ENCODE peak calls at places on chromosomes 3 and 15, in eight cellular contexts. P is IMR-90, K is suprapubic skin, X is stomach, V is Peyer's patch, B is A549, D is ovary, A is transverse colon. T is an unnamed sample.

GRCh38 chr3:38354588-38355344 is 8.2 kb downstream of the XYLB start:
- DNase-seq in P (peak), D (no peak), B (no peak), V (no peak), X (peak), A (peak), K (peak), T (no peak)

GRCh38 chr3:124620600-124621063 is 109.6 kb upstream of the UMPS start:
- DNase-seq in K (no peak), P (peak), D (peak), X (peak), A (peak), V (peak), B (peak), T (no peak)

GRCh38 chr3:14440531-14441239 is 38.3 kb downstream of the SLC6A6 start:
- DNase-seq in X (no peak), V (no peak), K (no peak), A (no peak), D (no peak), B (peak), P (peak), T (no peak)

GRCh38 chr3:158420654-158421396 is 150.2 kb upstream of the MLF1 start:
- DNase-seq in B (peak), X (no peak), K (no peak), V (no peak), P (peak), D (no peak), A (no peak), T (no peak)

GRCh38 chr3:48474619-48475018 is 28.1 kb downstream of the ATRIP start:
- DNase-seq in X (no peak), K (no peak), A (no peak), D (no peak), B (no peak), P (no peak), V (no peak), T (no peak)

GRCh38 chr3:170690133-170690981 is 104.5 kb upstream of the SLC7A14 start:
- DNase-seq in X (peak), A (peak), B (peak), K (peak), D (peak), V (peak), P (peak), T (peak)

GRCh38 chr15:48963524-48964113 is at the start of gene SHC4:
- DNase-seq in P (peak), K (peak), B (peak), X (peak), A (peak), D (peak), V (peak), T (peak)

GRCh38 chr15:85690546-85691226 is 104.0 kb downstream of the KLHL25 start:
- DNase-seq in X (no peak), P (no peak), K (no peak), V (no peak), D (no peak), A (no peak), B (no peak), T (no peak)

GRCh38 chr3:53342353-53342752 is 5.0 kb downstream of the DCP1A start:
- DNase-seq in D (no peak), A (peak), X (peak), P (peak), B (peak), V (no peak), K (no peak), T (no peak)

GRCh38 chr15:91853968-91854943 is 748 bp downstream of the SLCO3A1 start:
- DNase-seq in D (peak), K (no peak), X (peak), P (no peak), A (peak), B (peak), V (peak), T (no peak)

GRCh38 chr3:135966349-135966695 is 794 bp downstream of the PPP2R3A start:
- DNase-seq in X (no peak), D (no peak), P (no peak), B (no peak), A (no peak), K (no peak), V (no peak), T (no peak)

GRCh38 chr3:186109897-186110803 is 1.3 kb upstream of the ETV5 start:
- DNase-seq in P (peak), V (peak), X (peak), D (peak), A (no peak), B (no peak), K (peak), T (no peak)

GRCh38 chr3:194536883-194537637 is 50.3 kb upstream of the ATP13A3 start:
- DNase-seq in B (peak), K (no peak), A (peak), D (peak), V (peak), P (peak), X (peak), T (peak)

GRCh38 chr15:56839099-56839498 is 79.3 kb upstream of the TCF12 start:
- DNase-seq in K (no peak), D (no peak), V (no peak), B (no peak), X (no peak), A (no peak), P (no peak), T (no peak)

GRCh38 chr15:81098349-81098748 is 35.7 kb upstream of the CFAP161 start:
- DNase-seq in B (no peak), X (no peak), D (no peak), A (no peak), P (no peak), V (no peak), K (no peak), T (no peak)

GRCh38 chr3:82496890-82497560 is 735.6 kb upstream of the GBE1 start:
- DNase-seq in A (no peak), V (no peak), K (no peak), X (no peak), P (no peak), B (peak), D (no peak), T (no peak)

GRCh38 chr3:54033761-54034160 is 88.6 kb upstream of the CACNA2D3 start:
- DNase-seq in P (no peak), V (no peak), B (no peak), X (no peak), K (no peak), A (no peak), D (no peak), T (no peak)

GRCh38 chr3:23435318-23435717 is 232.2 kb downstream of the UBE2E2 start:
- DNase-seq in A (no peak), V (no peak), D (no peak), K (no peak), B (no peak), X (no peak), P (no peak), T (no peak)

GRCh38 chr15:59437777-59438574 is at the start of gene FAM81A:
- DNase-seq in V (peak), D (peak), K (no peak), X (peak), B (peak), A (peak), P (peak), T (peak)

GRCh38 chr3:43285644-43286043 is 696 bp upstream of the SNRK start:
- DNase-seq in A (no peak), B (no peak), P (no peak), V (no peak), D (peak), K (no peak), X (no peak), T (no peak)

DNA sequence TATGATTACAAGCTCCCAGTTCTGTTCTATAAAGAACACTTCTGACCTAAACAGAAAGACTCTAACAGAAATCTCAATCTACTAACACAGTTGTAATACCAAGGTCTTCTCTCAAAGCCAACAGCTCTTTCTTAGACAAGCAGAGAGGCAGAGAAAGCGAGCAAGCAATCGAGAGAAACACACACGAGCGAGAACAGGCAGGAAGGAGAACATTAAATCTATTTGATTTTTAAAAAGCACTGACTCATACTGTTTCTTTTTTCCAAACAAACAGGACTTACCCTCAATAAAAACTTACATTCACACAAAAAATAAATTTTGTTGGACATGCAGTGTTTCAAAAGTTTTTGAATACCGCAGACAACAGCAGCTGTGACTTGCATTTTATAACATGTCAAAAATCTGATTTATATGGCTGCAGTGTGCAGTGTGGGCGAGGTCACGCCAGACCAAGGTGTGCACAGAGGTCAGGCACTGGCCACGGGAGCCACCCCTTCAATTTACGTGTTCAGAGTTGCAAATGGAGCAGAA is at the start of gene NRG4:
- DNase-seq in X (peak), B (peak), D (no peak), K (no peak), V (no peak), A (peak), P (peak), T (no peak)
- TF ChIP-seq POLR2A in X (no peak), B (no peak), D (no peak), K (no peak), V (no peak), A (no peak), P (no peak), T (no peak)

GRCh38 chr15:70702584-70702983 is 60.8 kb downstream of the UACA start:
- DNase-seq in P (no peak), K (no peak), B (no peak), A (no peak), D (no peak), X (no peak), V (no peak), T (no peak)

GRCh38 chr15:70703483-70703882 is 59.9 kb downstream of the UACA start:
- DNase-seq in A (no peak), P (no peak), K (no peak), V (no peak), B (peak), X (no peak), D (no peak), T (no peak)

GRCh38 chr15:70703066-70703465 is 60.3 kb downstream of the UACA start:
- DNase-seq in X (no peak), D (no peak), P (no peak), V (no peak), B (no peak), A (no peak), K (no peak), T (no peak)

GRCh38 chr15:70704166-70704565 is 59.2 kb downstream of the UACA start:
- DNase-seq in X (no peak), D (no peak), P (no peak), K (no peak), B (no peak), A (no peak), V (no peak), T (no peak)

GRCh38 chr15:70701891-70702568 is 61.3 kb downstream of the UACA start:
- DNase-seq in V (no peak), A (no peak), X (no peak), D (no peak), K (no peak), B (peak), P (peak), T (no peak)
- TF ChIP-seq POLR2A in V (no peak), A (no peak), X (no peak), D (no peak), K (no peak), B (no peak), P (no peak), T (no peak)

DNA sequence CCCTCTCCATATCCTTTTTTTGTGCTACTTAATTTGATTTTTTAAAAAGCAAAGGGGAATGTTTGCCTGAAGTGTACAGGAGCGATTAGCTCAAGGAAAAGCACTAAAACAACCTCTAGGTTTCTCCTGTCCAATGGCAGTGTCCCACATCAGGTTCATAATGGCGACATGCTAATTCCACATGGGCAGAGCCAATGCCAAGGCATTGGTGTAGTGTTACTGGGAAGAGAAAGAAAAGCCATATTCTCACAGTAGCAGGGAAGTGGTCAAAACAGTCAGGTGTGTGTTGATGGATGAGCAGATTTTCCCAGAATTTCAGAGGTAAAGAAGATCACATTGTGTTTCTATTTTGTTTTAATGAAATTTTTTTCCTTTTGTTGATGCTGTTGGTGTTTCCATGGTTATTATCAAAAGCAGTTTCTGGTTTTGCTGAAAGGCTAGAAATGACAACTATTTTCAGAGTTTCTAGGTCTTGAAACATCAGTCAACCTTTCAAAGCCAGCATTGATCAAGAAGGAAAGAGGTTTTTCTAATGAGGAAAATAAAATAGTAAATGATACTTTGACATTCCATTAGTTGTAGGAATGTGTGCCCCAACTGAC is 65.2 kb downstream of the FNDC3B start:
- DNase-seq in A (no peak), K (no peak), P (no peak), X (no peak), B (peak), V (no peak), D (no peak), T (no peak)
- TF ChIP-seq POLR2A in A (no peak), K (no peak), P (no peak), X (no peak), B (no peak), V (no peak), D (no peak), T (no peak)

DNA sequence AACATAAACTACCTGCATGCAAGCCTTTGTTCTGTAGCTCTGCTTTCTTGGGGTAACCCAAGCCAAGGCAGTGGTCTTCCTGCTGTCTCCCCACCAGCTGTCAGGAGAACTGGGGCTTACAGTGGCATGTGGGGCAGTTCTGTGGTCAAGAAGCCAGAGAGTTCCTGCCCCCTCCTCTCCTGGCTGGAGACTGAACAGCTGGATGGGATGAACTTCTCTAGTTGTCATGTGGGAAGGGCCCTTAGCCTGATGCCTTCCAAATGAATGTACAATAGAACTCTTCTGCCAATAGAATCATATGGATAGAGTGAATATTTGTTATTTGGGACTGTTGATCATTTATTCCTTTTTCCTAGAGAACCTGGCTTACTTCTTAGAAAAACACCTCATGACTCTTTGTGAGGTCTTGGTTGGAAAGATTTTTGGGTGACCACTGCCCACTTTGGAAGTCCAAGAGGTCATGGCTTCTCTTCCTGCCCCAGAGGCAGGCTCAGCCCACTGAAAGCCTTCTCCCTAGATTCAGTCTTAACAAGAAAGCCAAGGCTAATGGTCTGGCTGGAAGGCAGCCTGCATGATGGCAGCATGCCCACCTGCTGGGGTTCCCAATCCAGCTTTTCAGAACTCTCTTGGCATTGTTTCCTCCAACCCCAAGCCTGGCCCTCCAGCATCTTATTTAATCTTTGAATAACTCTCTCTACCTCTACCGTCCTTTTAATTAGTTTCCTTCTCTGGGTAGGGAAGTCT is 462.9 kb upstream of the PROK2 start:
- DNase-seq in P (no peak), X (peak), K (no peak), D (peak), B (no peak), A (no peak), V (no peak), T (no peak)
- TF ChIP-seq POLR2A in P (no peak), X (no peak), K (no peak), D (no peak), B (no peak), A (no peak), V (no peak), T (no peak)

GRCh38 chr3:128468285-128468790 is 1.6 kb upstream of the DNAJB8 start:
- DNase-seq in X (no peak), V (no peak), D (no peak), P (no peak), K (no peak), B (no peak), A (no peak), T (no peak)

GRCh38 chr3:128469584-128469983 is 2.9 kb upstream of the DNAJB8 start:
- DNase-seq in P (no peak), D (no peak), V (no peak), X (no peak), B (no peak), K (no peak), A (no peak), T (no peak)

GRCh38 chr3:128469128-128469527 is 2.4 kb upstream of the DNAJB8 start:
- DNase-seq in D (no peak), B (no peak), P (no peak), A (no peak), V (no peak), X (no peak), K (no peak), T (no peak)

GRCh38 chr3:128464702-128465101 is 2.0 kb downstream of the DNAJB8 start:
- DNase-seq in K (no peak), B (no peak), X (no peak), A (no peak), P (no peak), D (no peak), V (no peak), T (no peak)

GRCh38 chr3:128466840-128467541 is at the start of gene DNAJB8:
- DNase-seq in P (no peak), V (no peak), B (no peak), D (no peak), A (no peak), K (no peak), X (no peak), T (no peak)
- TF ChIP-seq POLR2A in P (no peak), V (no peak), B (no peak), D (no peak), A (no peak), K (no peak), X (no peak), T (no peak)

DNA sequence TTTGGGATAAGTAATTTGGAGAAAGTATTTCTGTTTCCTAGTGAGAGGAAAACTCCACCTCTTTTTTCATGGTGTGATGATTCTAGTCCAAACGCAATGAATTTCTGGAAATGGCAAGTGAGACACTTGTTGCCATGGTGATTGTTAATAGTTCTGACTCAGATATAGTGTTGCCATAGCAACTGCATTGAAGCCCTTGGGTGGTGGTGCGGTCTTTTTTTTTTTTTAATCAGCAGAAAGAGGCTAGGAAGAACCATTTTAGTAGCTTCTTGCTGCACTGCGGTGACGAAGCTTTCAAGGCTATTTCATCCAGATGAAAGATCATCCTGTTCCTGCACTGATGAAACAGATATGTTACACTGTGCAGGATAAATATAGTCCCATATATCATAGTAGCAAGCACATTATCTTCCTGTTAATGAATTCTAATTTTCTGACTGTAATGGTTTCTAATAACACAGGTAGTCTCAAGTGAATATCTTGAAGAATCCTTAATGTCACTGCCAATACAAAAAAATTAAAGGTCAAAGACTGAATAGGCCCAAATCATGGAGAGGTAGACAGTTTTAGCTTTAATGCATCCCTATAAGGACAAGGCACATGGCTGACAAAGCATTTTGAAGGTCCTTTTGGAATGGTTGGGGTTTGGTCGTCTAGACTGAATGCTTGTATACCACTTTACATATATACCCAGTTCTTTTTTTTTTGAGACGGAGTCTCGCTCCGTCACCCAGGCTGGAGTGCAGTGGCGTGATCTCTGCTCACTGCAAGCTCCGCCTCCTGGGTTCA is 125.1 kb upstream of the ZBTB20 start:
- DNase-seq in D (no peak), V (no peak), A (no peak), X (no peak), P (peak), K (no peak), B (peak), T (no peak)
- TF ChIP-seq POLR2A in D (no peak), V (no peak), A (no peak), X (no peak), P (no peak), K (no peak), B (no peak), T (no peak)

GRCh38 chr15:43793647-43794046 is 1.5 kb downstream of the SERF2 start:
- DNase-seq in K (no peak), P (no peak), B (no peak), D (peak), V (no peak), A (no peak), X (no peak), T (no peak)

GRCh38 chr15:43794269-43795037 is 2.3 kb downstream of the SERF2 start:
- DNase-seq in D (no peak), A (no peak), B (no peak), X (no peak), V (no peak), K (no peak), P (peak), T (no peak)

GRCh38 chr15:43795997-43796396 is 3.9 kb downstream of the SERF2 start:
- DNase-seq in V (no peak), A (no peak), B (no peak), P (no peak), X (no peak), D (no peak), K (no peak), T (no peak)

GRCh38 chr15:43796566-43796965 is 3.5 kb downstream of the SERINC4 start:
- DNase-seq in X (no peak), P (no peak), D (no peak), V (no peak), K (no peak), A (no peak), B (no peak), T (no peak)

GRCh38 chr15:43795197-43795596 is 3.1 kb downstream of the SERF2 start:
- DNase-seq in B (no peak), D (no peak), P (no peak), A (no peak), X (no peak), K (no peak), V (no peak), T (no peak)
- TF ChIP-seq POLR2A in B (no peak), D (no peak), P (no peak), A (no peak), X (no peak), K (no peak), V (no peak), T (no peak)